ENCODE peak calls at places on chromosome 21, in four cellular contexts. S, I, Q and T are unnamed samples.
A peak's percentile ranks its signal among the peaks of the same experiment; 100 is the strongest.

GRCh38 chr21:37582613-37583012 is 216.0 kb downstream of the DYRK1A start:
- DNase-seq in S (no peak), I (peak; percentile 78), Q (no peak), T (peak; percentile 43)

GRCh38 chr21:30408782-30409494 is 13.1 kb downstream of the KRTAP13-1 start:
- DNase-seq in S (peak; percentile 23), I (peak; percentile 43), Q (no peak), T (peak; percentile 76)

GRCh38 chr21:42201615-42202161 is 17.3 kb upstream of the ABCG1 start:
- DNase-seq in S (no peak), I (no peak), Q (no peak), T (no peak)

GRCh38 chr21:42373181-42373907 is 7.0 kb upstream of the TFF1 start:
- DNase-seq in S (no peak), I (peak; percentile 36), Q (peak; percentile 34), T (no peak)

GRCh38 chr21:43279578-43279894 is 110.7 kb downstream of the CRYAA start:
- DNase-seq in S (no peak), I (no peak), Q (no peak), T (no peak)

GRCh38 chr21:35953570-35953969 is 106.8 kb downstream of the SETD4 start:
- DNase-seq in S (no peak), I (no peak), Q (no peak), T (no peak)

GRCh38 chr21:35853321-35853922 is 206.9 kb downstream of the SETD4 start:
- DNase-seq in S (no peak), I (no peak), Q (no peak), T (no peak)

GRCh38 chr21:15301736-15302135 is 236.9 kb upstream of the NRIP1 start:
- DNase-seq in S (no peak), I (no peak), Q (no peak), T (no peak)

GRCh38 chr21:39136711-39137110 is 46.5 kb downstream of the PSMG1 start:
- DNase-seq in S (no peak), I (no peak), Q (no peak), T (no peak)

GRCh38 chr21:32578107-32578691 is 7.1 kb downstream of the TCP10L start:
- DNase-seq in S (no peak), I (peak; percentile 71), Q (no peak), T (no peak)

GRCh38 chr21:33036430-33037162 is 10.9 kb downstream of the OLIG2 start:
- DNase-seq in S (no peak), I (no peak), Q (no peak), T (no peak)

GRCh38 chr21:36260030-36260787 is 59.8 kb upstream of the MORC3 start:
- DNase-seq in S (no peak), I (peak; percentile 74), Q (no peak), T (peak; percentile 57)

GRCh38 chr21:31938330-31939301 is 65.8 kb downstream of the HUNK start:
- DNase-seq in S (no peak), I (no peak), Q (no peak), T (no peak)

GRCh38 chr21:34835526-34835925 is 166.7 kb downstream of the CLIC6 start:
- DNase-seq in S (peak; percentile 61), I (no peak), Q (no peak), T (peak; percentile 20)

GRCh38 chr21:35697321-35697808 is 363.0 kb downstream of the SETD4 start:
- DNase-seq in S (peak; percentile 32), I (peak; percentile 28), Q (no peak), T (peak; percentile 95)

GRCh38 chr21:31559368-31560119 is 99.9 kb upstream of the SOD1 start:
- DNase-seq in S (peak; percentile 83), I (no peak), Q (peak; percentile 80), T (peak; percentile 46)

GRCh38 chr21:37984416-37984815 is 68.2 kb upstream of the KCNJ6 start:
- DNase-seq in S (no peak), I (no peak), Q (no peak), T (no peak)

GRCh38 chr21:38985423-38986378 is 180.0 kb downstream of the ETS2 start:
- DNase-seq in S (peak; percentile 87), I (peak; percentile 88), Q (no peak), T (peak; percentile 92)

GRCh38 chr21:34280389-34280795 is 83.4 kb upstream of the KCNE2 start:
- DNase-seq in S (peak; percentile 19), I (peak; percentile 4), Q (no peak), T (no peak)

GRCh38 chr21:34810786-34811185 is 142.0 kb downstream of the CLIC6 start:
- DNase-seq in S (no peak), I (no peak), Q (no peak), T (no peak)

GRCh38 chr21:31879251-31879650 is 6.4 kb downstream of the HUNK start:
- DNase-seq in S (no peak), I (no peak), Q (no peak), T (no peak)

GRCh38 chr21:42541618-42542017 is 28.0 kb downstream of the SLC37A1 start:
- DNase-seq in S (no peak), I (no peak), Q (no peak), T (no peak)

GRCh38 chr21:40902299-40902698 is 55.3 kb upstream of the DSCAM start:
- DNase-seq in S (peak; percentile 48), I (no peak), Q (no peak), T (peak; percentile 23)

GRCh38 chr21:34887729-34888568 is 161.2 kb downstream of the RUNX1 start:
- DNase-seq in S (peak; percentile 68), I (peak; percentile 90), Q (peak; percentile 83), T (peak; percentile 64)

GRCh38 chr21:36976882-36977651 is 10.6 kb upstream of the HLCS start:
- DNase-seq in S (no peak), I (peak; percentile 87), Q (no peak), T (peak; percentile 42)

GRCh38 chr21:45364464-45365185 is 40.3 kb upstream of the COL18A1 start:
- DNase-seq in S (peak; percentile 47), I (no peak), Q (no peak), T (peak; percentile 27)

GRCh38 chr21:45365186-45365607 is 39.8 kb upstream of the COL18A1 start:
- DNase-seq in S (no peak), I (no peak), Q (no peak), T (no peak)

GRCh38 chr21:45365608-45366241 is 39.2 kb upstream of the COL18A1 start:
- DNase-seq in S (no peak), I (no peak), Q (no peak), T (no peak)

GRCh38 chr21:45366476-45366875 is 38.5 kb upstream of the COL18A1 start:
- DNase-seq in S (no peak), I (no peak), Q (no peak), T (no peak)

GRCh38 chr21:45366931-45367401 is 38.0 kb upstream of the COL18A1 start:
- DNase-seq in S (peak; percentile 34), I (peak; percentile 65), Q (peak; percentile 60), T (no peak)
- TF ChIP-seq CTCF in S (no peak), I (no peak), Q (no peak), T (no peak)

GRCh38 chr21:44611551-44611950 is 328 bp upstream of the KRTAP10-8 start:
- DNase-seq in S (no peak), I (no peak), Q (no peak), T (no peak)
- H3K27ac ChIP-seq in S (no peak overlapping the region), I (no peak overlapping the region), Q (no peak overlapping the region), T (no peak overlapping the region)

DNA sequence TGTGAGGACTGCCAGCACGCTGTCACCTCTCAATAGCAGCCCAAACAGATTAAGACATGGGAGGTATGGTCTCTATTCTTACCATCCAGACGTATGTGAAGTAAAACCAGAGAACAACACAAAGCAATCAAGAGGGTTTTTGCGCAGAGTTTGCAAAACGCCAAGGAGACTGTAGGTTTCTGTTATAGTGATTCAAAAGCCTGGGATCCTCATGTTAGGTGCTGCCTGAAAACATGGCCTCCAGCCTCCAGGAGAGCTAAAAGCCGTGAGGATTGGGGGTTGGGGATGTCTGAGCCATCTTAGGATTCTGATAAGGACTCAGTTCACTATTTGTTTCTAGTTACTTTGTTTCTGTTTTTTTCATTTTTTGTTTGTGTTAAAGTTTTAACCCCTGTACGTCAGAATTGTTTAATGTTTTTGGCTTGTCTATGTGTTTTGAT is 4.2 kb upstream of the CCT8 start:
- DNase-seq in S (no peak), I (no peak), Q (no peak), T (peak; percentile 48)
- TF ChIP-seq POLR2A in S (no peak), I (no peak), Q (no peak), T (no peak)

DNA sequence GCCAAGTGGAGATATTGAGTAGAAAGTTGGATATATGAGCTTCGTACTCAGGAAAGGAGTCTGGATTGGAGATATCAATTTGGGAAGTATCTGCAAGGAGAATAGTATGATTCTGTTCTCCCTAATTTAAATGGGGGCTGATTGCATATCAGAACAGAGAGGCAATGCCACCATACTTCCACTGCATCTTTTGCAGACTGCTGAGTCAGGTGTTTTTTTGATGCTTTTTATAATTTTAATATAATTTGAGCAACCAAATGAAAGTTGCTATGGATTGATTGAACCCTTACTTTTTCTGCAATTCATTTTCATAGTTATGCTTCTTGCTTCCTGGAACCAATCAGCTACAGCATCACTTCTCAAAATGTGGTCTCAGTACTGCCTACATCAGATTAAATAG is 590.3 kb downstream of the USP25 start:
- DNase-seq in S (no peak), I (no peak), Q (no peak), T (no peak)
- TF ChIP-seq CTCF in S (no peak), I (no peak), Q (no peak), T (no peak)

GRCh38 chr21:26125433-26126167 is 45.0 kb downstream of the APP start:
- DNase-seq in S (no peak), I (no peak), Q (no peak), T (no peak)
- H3K27ac ChIP-seq in S (peak overlapping the region; percentile 17), I (no peak overlapping the region), Q (no peak overlapping the region), T (peak overlapping the region; percentile 34)

GRCh38 chr21:46665566-46665965 is 30.1 kb downstream of the PRMT2 start:
- DNase-seq in S (no peak), I (no peak), Q (no peak), T (no peak)

GRCh38 chr21:46664316-46664995 is 29.0 kb downstream of the PRMT2 start:
- DNase-seq in S (no peak), I (no peak), Q (no peak), T (no peak)

GRCh38 chr21:46668381-46668780 is 32.9 kb downstream of the PRMT2 start:
- DNase-seq in S (no peak), I (no peak), Q (no peak), T (no peak)

GRCh38 chr21:46667191-46667734 is 31.8 kb downstream of the PRMT2 start:
- DNase-seq in S (no peak), I (no peak), Q (no peak), T (no peak)

DNA sequence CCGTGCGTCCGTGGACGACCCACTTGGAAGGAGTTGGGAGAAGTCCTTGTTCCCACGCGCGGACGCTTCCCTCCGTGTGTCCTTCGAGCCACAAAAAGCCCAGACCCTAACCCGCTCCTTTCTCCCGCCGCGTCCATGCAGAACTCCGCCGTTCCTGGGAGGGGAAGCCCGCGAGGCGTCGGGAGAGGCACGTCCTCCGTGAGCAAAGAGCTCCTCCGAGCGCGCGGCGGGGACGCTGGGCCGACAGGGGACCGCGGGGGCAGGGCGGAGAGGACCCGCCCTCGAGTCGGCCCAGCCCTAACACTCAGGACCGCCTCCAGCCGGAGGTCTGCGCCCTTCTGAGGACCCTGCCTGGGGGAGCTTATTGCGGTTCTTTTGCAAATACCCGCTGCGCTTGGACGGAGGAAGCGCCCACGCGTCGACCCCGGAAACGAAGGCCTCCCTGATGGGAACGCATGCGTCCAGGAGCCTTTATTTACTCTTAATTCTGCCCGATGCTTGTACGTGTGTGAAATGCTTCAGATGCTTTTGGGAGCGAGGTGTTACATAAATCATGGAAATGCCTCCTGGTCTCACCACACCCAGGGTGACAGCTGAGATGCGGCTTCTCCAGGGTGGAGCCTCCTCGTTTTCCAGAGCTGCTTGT is 32.4 kb downstream of the PRMT2 start:
- DNase-seq in S (no peak), I (no peak), Q (no peak), T (no peak)
- TF ChIP-seq POLR2A in S (no peak), I (no peak), Q (no peak), T (no peak)